ENCODE peak calls at places on chromosomes 3 and 15, in nine cellular contexts. T is stimulated activated CD4-positive, alpha-beta T cell treated with anti-CD3 and anti-CD28 coated beads, Interleukin-4, amount 100 ng/mL, for 48 hours; R is NCI-H1436 treated with DMSO at 0.1 percent for 48 hours; Z is AG08396; O is stimulated activated CD8-positive, alpha-beta memory T cell treated with anti-CD3 and anti-CD28 coated beads, Interleukin-2, amount 100 ng/mL, for 1 hour; X is neural crest cell; L is kidney epithelial cell; B is AG08395; I is activated CD4-positive, alpha-beta T cell treated with anti-CD3 and anti-CD28 coated beads, Interleukin-2, amount 50 U/mL, for 4 hours. P is an unnamed sample.

GRCh38 chr3:112811150-112811884 is 35.3 kb downstream of the CD200R1L start:
- DNase-seq in X (no peak), L (no peak), R (no peak), Z (peak), O (no peak), I (no peak), T (no peak), B (peak), P (no peak)

GRCh38 chr3:22886394-22886793 is 316.7 kb upstream of the UBE2E2 start:
- DNase-seq in I (no peak), X (no peak), L (no peak), T (no peak), O (no peak), B (no peak), R (no peak), Z (no peak), P (no peak)

GRCh38 chr3:40616420-40616819 is 91.7 kb downstream of the ZNF621 start:
- DNase-seq in X (no peak), I (no peak), B (no peak), R (no peak), O (no peak), L (no peak), Z (no peak), T (no peak), P (no peak)

GRCh38 chr15:78243491-78243941 is 9.2 kb upstream of the ACSBG1 start:
- DNase-seq in I (no peak), O (no peak), X (no peak), T (no peak), Z (peak), B (no peak), R (no peak), L (no peak), P (no peak)

GRCh38 chr3:112489674-112490479 is 9.4 kb downstream of the BTLA start:
- DNase-seq in X (no peak), B (no peak), L (no peak), T (no peak), Z (no peak), I (no peak), O (no peak), R (no peak), P (no peak)

GRCh38 chr3:155554777-155555445 is 190.0 kb downstream of the PLCH1 start:
- DNase-seq in I (no peak), B (no peak), X (no peak), R (no peak), T (no peak), O (no peak), Z (no peak), L (peak), P (no peak)

GRCh38 chr15:68614621-68615035 is 35.8 kb downstream of the CORO2B start:
- DNase-seq in T (no peak), B (peak), X (peak), R (no peak), I (no peak), O (no peak), Z (no peak), L (no peak), P (no peak)

GRCh38 chr3:64467255-64467944 is 220.4 kb downstream of the ADAMTS9 start:
- DNase-seq in T (no peak), L (no peak), O (no peak), I (no peak), B (no peak), R (no peak), X (no peak), Z (no peak), P (no peak)

GRCh38 chr3:197353001-197353866 is 54.8 kb upstream of the DLG1 start:
- DNase-seq in B (no peak), X (no peak), Z (no peak), T (no peak), L (no peak), I (no peak), R (no peak), O (no peak), P (no peak)

GRCh38 chr15:82647835-82648256 is 683 bp upstream of the CPEB1 start:
- DNase-seq in O (peak), L (no peak), I (peak), R (no peak), B (no peak), Z (no peak), X (no peak), T (peak), P (no peak)

GRCh38 chr3:49924683-49925082 is 4.9 kb downstream of the MON1A start:
- DNase-seq in Z (peak), X (no peak), I (no peak), O (no peak), R (no peak), T (no peak), B (peak), L (no peak), P (no peak)

GRCh38 chr15:89444855-89445254 is 51.5 kb downstream of the RHCG start:
- DNase-seq in L (no peak), T (no peak), I (no peak), R (no peak), Z (no peak), X (no peak), B (no peak), O (no peak), P (no peak)